ENCODE peak calls at places on chromosomes 5 and 9, in nine cellular contexts. Z is naive B cell, G is NCI-H1417, J is GM12891, O is EL, M is non-pigmented ciliary epithelial cell, Q is ACHN, B is ecto neural progenitor cell, E is heart right ventricle. L is an unnamed sample.

GRCh38 chr5:95446560-95447221 is 55.5 kb downstream of the FAM81B start:
- DNase-seq in Q (peak; percentile 54), M (peak; percentile 46), O (no peak), G (no peak), J (no peak), Z (peak; percentile 5), E (no peak), B (no peak), L (no peak)

GRCh38 chr9:37995348-37995737 is 73.7 kb downstream of the SHB start:
- DNase-seq in G (no peak), J (no peak), M (no peak), B (no peak), Z (no peak), E (no peak), Q (no peak), O (no peak), L (no peak)

GRCh38 chr5:135559342-135559741 is 19.4 kb downstream of the CXCL14 start:
- DNase-seq in Q (no peak), Z (no peak), O (peak; percentile 36), B (no peak), G (peak; percentile 7), E (no peak), M (no peak), J (no peak), L (no peak)

GRCh38 chr5:54852007-54852406 is 133.4 kb downstream of the ESM1 start:
- DNase-seq in Z (no peak), E (no peak), O (no peak), J (no peak), M (no peak), G (no peak), B (no peak), Q (no peak), L (no peak)

GRCh38 chr5:112870976-112871375 is 9.9 kb downstream of the SRP19 start:
- DNase-seq in B (no peak), M (no peak), G (no peak), E (no peak), Z (no peak), J (no peak), Q (no peak), O (no peak), L (no peak)

GRCh38 chr5:573976-574375 is 38.2 kb upstream of the CEP72 start:
- DNase-seq in G (peak; percentile 20), J (no peak), Q (no peak), B (peak; percentile 43), O (no peak), E (no peak), M (no peak), Z (no peak), L (no peak)

GRCh38 chr9:109975574-109976327 is 195.8 kb downstream of the PALM2AKAP2 start:
- DNase-seq in B (no peak), J (no peak), Q (no peak), M (no peak), E (no peak), O (peak; percentile 15), G (no peak), Z (no peak), L (no peak)

GRCh38 chr5:59648949-59649921 is 244.3 kb downstream of the PDE4D start:
- DNase-seq in E (no peak), G (no peak), M (peak; percentile 35), Z (no peak), Q (no peak), O (no peak), J (no peak), B (no peak), L (no peak)

GRCh38 chr9:37745970-37746369 is 7.6 kb upstream of the TRMT10B start:
- DNase-seq in O (no peak), J (no peak), Z (no peak), G (peak; percentile 13), E (no peak), B (no peak), Q (no peak), M (no peak), L (no peak)

GRCh38 chr5:180159756-180160155 is 49.3 kb downstream of the RASGEF1C start:
- DNase-seq in B (no peak), J (no peak), Z (no peak), E (no peak), Q (no peak), O (no peak), M (no peak), G (no peak), L (no peak)

GRCh38 chr5:5218396-5218795 is 78.3 kb downstream of the ADAMTS16 start:
- DNase-seq in Q (no peak), G (no peak), O (no peak), B (no peak), J (no peak), E (no peak), Z (no peak), M (no peak), L (no peak)

GRCh38 chr9:87494970-87495471 is 2.6 kb upstream of the DAPK1 start:
- DNase-seq in G (peak; percentile 39), Z (no peak), B (no peak), J (no peak), E (no peak), M (no peak), O (peak; percentile 47), Q (no peak), L (peak; percentile 61)

GRCh38 chr9:96177719-96178028 is 124.3 kb downstream of the HSD17B3 start:
- DNase-seq in E (no peak), Q (no peak), M (no peak), Z (no peak), J (no peak), G (no peak), B (no peak), O (no peak), L (no peak)

GRCh38 chr5:123033157-123033671 is 3.3 kb downstream of the PPIC start:
- DNase-seq in G (no peak), B (no peak), J (no peak), E (no peak), Q (no peak), M (no peak), Z (no peak), O (no peak), L (no peak)

GRCh38 chr5:156479864-156480263 is 152.9 kb downstream of the SGCD start:
- DNase-seq in Q (no peak), O (no peak), G (no peak), J (no peak), B (no peak), Z (no peak), M (no peak), E (no peak), L (no peak)

GRCh38 chr9:34125681-34126206 is 754 bp downstream of the DCAF12 start:
- DNase-seq in J (no peak), Z (no peak), G (peak; percentile 30), Q (peak; percentile 27), O (peak; percentile 45), E (no peak), M (no peak), B (peak; percentile 54), L (no peak)

GRCh38 chr9:89311346-89312153 is 555 bp downstream of the CKS2 start:
- DNase-seq in G (peak; percentile 67), Q (peak; percentile 17), M (no peak), Z (no peak), E (peak; percentile 8), O (no peak), J (no peak), B (no peak), L (peak; percentile 46)

GRCh38 chr9:127395491-127396252 is 1.3 kb upstream of the SLC2A8 start:
- DNase-seq in O (no peak), Q (no peak), B (no peak), Z (no peak), E (no peak), G (no peak), J (no peak), M (no peak), L (no peak)